ENCODE peak calls at places on chromosomes 5 and 9, in four cellular contexts. S is Peyer's patch, L is ovary, X is A549. A is an unnamed sample.

GRCh38 chr5:146428658-146429057 is 18.5 kb upstream of the TCERG1 start:
- DNase-seq in S (peak), L (no peak), X (no peak), A (no peak)

GRCh38 chr5:122844916-122845252 is 529 bp upstream of the SNX24 start:
- DNase-seq in S (peak), L (no peak), X (peak), A (no peak)

GRCh38 chr9:112193562-112194288 is 18.6 kb upstream of the SUSD1 start:
- DNase-seq in S (no peak), L (no peak), X (no peak), A (no peak)

GRCh38 chr5:90640484-90641059 is 82.0 kb downstream of the ADGRV1 start:
- DNase-seq in S (no peak), L (no peak), X (no peak), A (no peak)

GRCh38 chr5:34915856-34916192 is 313 bp downstream of the BRIX1 start:
- DNase-seq in S (no peak), L (no peak), X (peak), A (no peak)

GRCh38 chr9:120389300-120389699 is 190.7 kb downstream of the CDK5RAP2 start:
- DNase-seq in S (no peak), L (no peak), X (no peak), A (no peak)

GRCh38 chr9:105510024-105510423 is 47.9 kb upstream of the FKTN start:
- DNase-seq in S (no peak), L (no peak), X (no peak), A (no peak)

GRCh38 chr5:158013939-158014338 is 155.0 kb upstream of the CLINT1 start:
- DNase-seq in S (no peak), L (no peak), X (peak), A (no peak)

GRCh38 chr5:127002390-127002789 is 28.0 kb downstream of the MARCHF3 start:
- DNase-seq in S (no peak), L (no peak), X (no peak), A (no peak)

GRCh38 chr5:98902733-98903132 is 26.1 kb downstream of the CHD1 start:
- DNase-seq in S (no peak), L (no peak), X (no peak), A (no peak)

GRCh38 chr5:91058575-91058974 is 324.5 kb downstream of the ARRDC3 start:
- DNase-seq in S (no peak), L (no peak), X (no peak), A (no peak)

GRCh38 chr5:126031989-126032716 is 391.1 kb upstream of the GRAMD2B start:
- DNase-seq in S (no peak), L (no peak), X (no peak), A (no peak)

GRCh38 chr5:18465833-18466681 is 831.8 kb downstream of the TAF11L14 start:
- DNase-seq in S (no peak), L (no peak), X (peak), A (peak)

GRCh38 chr9:6788175-6789016 is 30.6 kb downstream of the KDM4C start:
- DNase-seq in S (no peak), L (no peak), X (peak), A (no peak)

GRCh38 chr5:56711191-56711590 is 104.2 kb upstream of the MAP3K1 start:
- DNase-seq in S (no peak), L (no peak), X (no peak), A (no peak)

GRCh38 chr9:69762527-69762926 is 2.7 kb upstream of the PTAR1 start:
- DNase-seq in S (no peak), L (no peak), X (no peak), A (no peak)

GRCh38 chr9:70011366-70011765 is 32.3 kb upstream of the MAMDC2 start:
- DNase-seq in S (no peak), L (no peak), X (no peak), A (no peak)

GRCh38 chr9:121281614-121282291 is 13.8 kb downstream of the GSN start:
- DNase-seq in S (peak), L (peak), X (peak), A (no peak)

GRCh38 chr5:159133041-159133741 is 33.5 kb upstream of the EBF1 start:
- DNase-seq in S (no peak), L (peak), X (peak), A (peak)

GRCh38 chr5:123776761-123777160 is 264.8 kb downstream of the CSNK1G3 start:
- DNase-seq in S (no peak), L (no peak), X (no peak), A (no peak)

GRCh38 chr9:4020038-4020746 is 279.7 kb downstream of the GLIS3 start:
- DNase-seq in S (no peak), L (no peak), X (no peak), A (peak)

GRCh38 chr5:143245929-143246561 is 157.4 kb downstream of the NR3C1 start:
- DNase-seq in S (no peak), L (no peak), X (peak), A (no peak)

GRCh38 chr9:16716631-16717030 is 153.8 kb downstream of the BNC2 start:
- DNase-seq in S (no peak), L (no peak), X (no peak), A (no peak)

GRCh38 chr5:143398451-143399237 is 4.8 kb downstream of the NR3C1 start:
- DNase-seq in S (no peak), L (no peak), X (no peak), A (no peak)

GRCh38 chr5:74895906-74896305 is 29.7 kb upstream of the FAM169A start:
- DNase-seq in S (no peak), L (peak), X (no peak), A (no peak)

GRCh38 chr9:123735376-123735775 is 194.6 kb downstream of the DENND1A start:
- DNase-seq in S (no peak), L (no peak), X (no peak), A (no peak)

GRCh38 chr5:15968994-15969393 is 210.6 kb downstream of the MARCHF11 start:
- DNase-seq in S (no peak), L (no peak), X (no peak), A (no peak)

DNA sequence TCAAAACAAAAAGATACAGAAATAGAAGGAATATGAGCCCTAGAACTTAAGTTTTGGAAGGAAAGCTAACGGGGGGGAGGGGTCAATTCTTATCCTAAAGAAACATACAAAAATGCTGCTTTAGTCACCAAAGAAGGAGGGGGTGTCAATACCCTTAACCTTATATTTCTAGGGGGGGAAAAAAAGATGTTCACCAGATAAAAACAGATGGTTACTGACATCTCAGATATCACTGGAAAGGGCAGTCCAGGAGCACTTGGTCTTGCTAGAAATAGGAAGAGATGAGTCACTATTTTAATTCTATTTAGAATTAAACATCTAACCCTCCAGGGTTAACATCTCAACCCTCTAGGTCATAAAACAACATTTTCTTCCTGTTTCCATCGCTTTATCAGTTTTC is 1.7 kb downstream of the DIAPH1 start:
- DNase-seq in S (no peak), L (no peak), X (no peak), A (no peak)
- H3K4me3 ChIP-seq in S (no peak), L (peak), X (peak), A (peak)

GRCh38 chr5:119323630-119324000 is 32.2 kb upstream of the TNFAIP8 start:
- DNase-seq in S (no peak), L (no peak), X (no peak), A (no peak)
- H3K4me3 ChIP-seq in S (no peak), L (no peak), X (no peak), A (no peak)

DNA sequence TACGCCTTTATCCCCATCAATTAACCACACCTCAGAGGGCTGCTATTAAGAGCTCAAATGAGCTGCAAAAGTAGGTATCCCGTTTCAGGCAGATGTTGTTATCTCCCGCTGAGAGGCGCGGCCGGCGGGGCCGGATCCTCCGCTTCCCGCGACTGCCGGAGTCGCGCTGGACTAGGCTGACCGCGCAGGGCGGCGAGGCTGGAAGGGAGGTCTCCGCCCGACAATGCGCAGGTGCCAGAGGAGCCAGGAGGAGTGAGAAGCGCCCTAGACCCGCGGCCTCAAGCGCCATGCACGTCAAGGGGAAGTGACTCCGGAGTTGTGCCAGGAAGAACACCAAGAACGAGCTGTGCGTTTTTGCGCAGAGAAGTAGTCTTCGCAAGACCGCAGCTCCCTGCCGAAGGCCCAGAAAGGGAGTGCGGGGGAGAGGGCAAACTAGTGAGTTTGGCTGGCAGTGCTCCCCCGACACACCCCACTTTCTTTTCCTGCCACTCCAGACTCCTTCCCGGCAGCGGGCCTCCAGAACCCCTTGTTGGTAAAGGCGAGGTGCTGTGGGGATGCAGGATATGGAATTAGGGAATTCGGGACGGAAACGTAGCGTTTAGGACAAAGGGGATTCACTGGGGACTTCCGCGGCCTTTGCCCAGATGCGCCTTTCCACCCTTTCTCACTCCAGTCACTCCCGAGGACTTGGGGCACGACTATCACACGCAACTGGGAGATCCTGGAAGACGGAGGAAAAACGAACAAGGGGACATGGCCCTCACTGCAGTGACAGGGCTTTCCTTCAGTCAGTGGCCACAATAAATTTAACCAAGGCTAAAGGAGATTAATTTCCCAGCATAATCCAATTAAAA is 8.0 kb downstream of the NR2F1-AS1 start:
- DNase-seq in S (no peak), L (no peak), X (no peak), A (no peak)
- H3K4me3 ChIP-seq in S (no peak), L (peak), X (no peak), A (no peak)

GRCh38 chr9:33161011-33161588 is 6.0 kb downstream of the B4GALT1 start:
- DNase-seq in S (no peak), L (peak), X (peak), A (no peak)

GRCh38 chr9:33159058-33159759 is 7.9 kb downstream of the B4GALT1 start:
- DNase-seq in S (peak), L (peak), X (no peak), A (no peak)

GRCh38 chr9:33157960-33158359 is 9.2 kb downstream of the B4GALT1 start:
- DNase-seq in S (no peak), L (no peak), X (no peak), A (no peak)

GRCh38 chr9:33159760-33160127 is 7.4 kb downstream of the B4GALT1 start:
- DNase-seq in S (peak), L (no peak), X (no peak), A (no peak)

GRCh38 chr9:33158555-33159057 is 8.5 kb downstream of the B4GALT1 start:
- DNase-seq in S (no peak), L (no peak), X (no peak), A (no peak)
- H3K4me3 ChIP-seq in S (no peak), L (no peak), X (peak), A (no peak)

DNA sequence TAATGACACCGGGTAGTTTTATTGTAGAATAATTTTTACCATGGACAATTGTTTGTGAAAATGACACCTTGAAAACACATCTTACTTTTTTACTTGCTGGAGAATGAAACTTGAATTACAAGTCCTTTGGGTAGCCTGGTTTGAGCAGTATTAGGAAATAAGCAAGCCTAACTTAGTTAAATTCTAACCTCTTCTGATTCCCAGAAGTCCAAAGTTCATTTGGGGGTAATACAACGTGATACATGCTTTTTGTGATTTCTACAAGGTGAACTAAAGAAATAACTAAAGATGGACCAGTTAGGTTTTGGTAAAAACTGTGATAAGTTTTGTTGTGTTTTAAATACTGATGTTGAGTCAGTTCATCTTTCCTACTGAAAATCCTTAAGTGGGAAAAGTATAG is 135.4 kb upstream of the DMRT1 start:
- DNase-seq in S (no peak), L (no peak), X (no peak), A (no peak)
- H3K4me3 ChIP-seq in S (no peak), L (peak), X (no peak), A (no peak)